ENCODE peak calls at places on chromosomes 12 and 14, in seven cellular contexts. U is Calu3, R is right lobe of liver, F is testis, C is transverse colon, H is astrocyte of the cerebellum, S is GM12864. T is an unnamed sample.
A peak's percentile ranks its signal among the peaks of the same experiment; 100 is the strongest.

GRCh38 chr12:115740586-115741155 is 536.8 kb downstream of the MED13L start:
- DNase-seq in U (no peak), R (no peak), F (no peak), C (peak; percentile 51), H (no peak), S (no peak), T (no peak)

GRCh38 chr14:50007123-50007903 is 109.1 kb downstream of the VCPKMT start:
- DNase-seq in U (peak; percentile 49), R (no peak), F (no peak), C (peak; percentile 83), H (no peak), S (no peak), T (no peak)

GRCh38 chr12:93080994-93081809 is 152.1 kb upstream of the EEA1 start:
- DNase-seq in U (no peak), R (no peak), F (no peak), C (no peak), H (peak; percentile 31), S (no peak), T (no peak)

GRCh38 chr12:106978035-106978800 is 8.7 kb downstream of the MTERF2 start:
- DNase-seq in U (no peak), R (peak; percentile 64), F (peak; percentile 81), C (peak; percentile 78), H (no peak), S (no peak), T (no peak)

GRCh38 chr14:31435276-31435675 is 14.9 kb upstream of the HEATR5A start:
- DNase-seq in U (no peak), R (no peak), F (no peak), C (no peak), H (peak; percentile 42), S (no peak), T (no peak)

GRCh38 chr14:91911474-91912032 is 35.9 kb downstream of the FBLN5 start:
- DNase-seq in U (peak; percentile 52), R (no peak), F (peak; percentile 48), C (peak; percentile 37), H (no peak), S (peak; percentile 44), T (peak; percentile 33)

GRCh38 chr12:15001733-15002471 is 29.1 kb downstream of the PDE6H start:
- DNase-seq in U (no peak), R (no peak), F (peak; percentile 82), C (peak; percentile 24), H (no peak), S (no peak), T (peak; percentile 13)

GRCh38 chr12:57992001-57992400 is 50.6 kb downstream of the ATP23 start:
- DNase-seq in U (no peak), R (no peak), F (no peak), C (no peak), H (no peak), S (no peak), T (no peak)

GRCh38 chr12:45914090-45914489 is 76.3 kb downstream of the SCAF11 start:
- DNase-seq in U (no peak), R (no peak), F (no peak), C (no peak), H (peak; percentile 18), S (no peak), T (no peak)

GRCh38 chr12:115357681-115358080 is 673.7 kb upstream of the TBX3 start:
- DNase-seq in U (no peak), R (no peak), F (no peak), C (no peak), H (no peak), S (no peak), T (no peak)

GRCh38 chr14:103625361-103626095 is 3.5 kb upstream of the KLC1 start:
- DNase-seq in U (no peak), R (no peak), F (no peak), C (peak; percentile 22), H (no peak), S (no peak), T (no peak)

GRCh38 chr12:34606749-34607519 is 584.6 kb downstream of the ALG10 start:
- DNase-seq in U (no peak), R (peak; percentile 35), F (no peak), C (no peak), H (no peak), S (no peak), T (no peak)

GRCh38 chr14:51562816-51563215 is 88.9 kb upstream of the FRMD6 start:
- DNase-seq in U (no peak), R (no peak), F (no peak), C (no peak), H (no peak), S (no peak), T (no peak)

GRCh38 chr12:116323696-116324386 is 46.3 kb upstream of the MED13L start:
- DNase-seq in U (no peak), R (no peak), F (no peak), C (no peak), H (no peak), S (no peak), T (no peak)

GRCh38 chr12:19239616-19240234 is 110.2 kb downstream of the PLEKHA5 start:
- DNase-seq in U (no peak), R (no peak), F (no peak), C (no peak), H (peak; percentile 63), S (no peak), T (no peak)

GRCh38 chr14:88955470-88955869 is 131.0 kb downstream of the TTC8 start:
- DNase-seq in U (no peak), R (no peak), F (no peak), C (no peak), H (peak; percentile 51), S (no peak), T (no peak)

GRCh38 chr12:111838353-111838752 is 3.7 kb upstream of the MAPKAPK5 start:
- DNase-seq in U (no peak), R (no peak), F (peak; percentile 64), C (no peak), H (no peak), S (no peak), T (no peak)

GRCh38 chr14:101365329-101366158 is 195.8 kb upstream of the DIO3 start:
- DNase-seq in U (no peak), R (no peak), F (peak; percentile 45), C (no peak), H (no peak), S (no peak), T (no peak)

GRCh38 chr12:45969084-45969483 is 21.3 kb downstream of the SCAF11 start:
- DNase-seq in U (no peak), R (no peak), F (no peak), C (no peak), H (no peak), S (no peak), T (no peak)

GRCh38 chr12:85448548-85449139 is 168.6 kb downstream of the ALX1 start:
- DNase-seq in U (no peak), R (no peak), F (no peak), C (no peak), H (peak; percentile 9), S (no peak), T (no peak)
- TF ChIP-seq CTCF in U (peak; percentile 33), R (peak; percentile 47), F (peak; percentile 60), C (peak; percentile 33), H (peak; percentile 37), S (no peak), T (peak; percentile 60)

DNA sequence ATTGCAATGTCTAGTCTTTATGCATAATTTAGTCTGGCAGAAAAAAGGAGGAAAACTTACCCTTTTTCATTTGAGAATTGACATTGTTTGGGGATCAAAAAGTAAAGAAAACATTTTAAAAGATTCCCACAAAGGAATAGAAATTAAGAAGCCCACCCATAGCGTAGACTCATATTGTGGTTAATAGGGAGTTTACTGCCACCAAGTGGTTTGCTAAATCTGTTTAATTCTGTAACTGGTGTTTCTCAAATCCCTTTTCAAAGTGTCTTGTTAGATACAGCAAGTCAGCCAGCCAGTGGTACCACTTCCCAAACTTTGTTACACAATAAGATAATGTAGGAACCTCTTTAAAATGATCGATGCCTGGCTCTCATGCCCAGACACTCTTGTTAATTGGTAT is 180.3 kb downstream of the IPO8 start:
- DNase-seq in U (no peak), R (no peak), F (no peak), C (no peak), H (peak; percentile 29), S (no peak), T (no peak)
- TF ChIP-seq CTCF in U (no peak), R (peak; percentile 42), F (peak; percentile 8), C (no peak), H (peak; percentile 20), S (no peak), T (no peak)

GRCh38 chr12:125089083-125089482 is 23.8 kb downstream of the AACS start:
- DNase-seq in U (no peak), R (no peak), F (no peak), C (no peak), H (no peak), S (no peak), T (no peak)
- TF ChIP-seq CTCF in U (no peak), R (no peak), F (no peak), C (no peak), H (no peak), S (peak; percentile 39), T (no peak)

GRCh38 chr12:13980548-13981295 is 680 bp downstream of the GRIN2B start:
- DNase-seq in U (peak; percentile 15), R (no peak), F (no peak), C (no peak), H (no peak), S (no peak), T (peak; percentile 38)

GRCh38 chr12:13976880-13977279 is 4.5 kb downstream of the GRIN2B start:
- DNase-seq in U (no peak), R (no peak), F (no peak), C (no peak), H (no peak), S (no peak), T (no peak)

GRCh38 chr12:13981296-13981962 is at the start of gene GRIN2B:
- DNase-seq in U (no peak), R (no peak), F (no peak), C (no peak), H (no peak), S (no peak), T (peak; percentile 19)

GRCh38 chr12:13986031-13986430 is 4.6 kb upstream of the GRIN2B start:
- DNase-seq in U (no peak), R (no peak), F (no peak), C (no peak), H (no peak), S (no peak), T (no peak)

GRCh38 chr12:13982010-13982409 is 608 bp upstream of the GRIN2B start:
- DNase-seq in U (no peak), R (no peak), F (no peak), C (peak; percentile 15), H (no peak), S (no peak), T (peak; percentile 76)
- TF ChIP-seq CTCF in U (no peak), R (no peak), F (no peak), C (peak; percentile 16), H (peak; percentile 33), S (peak; percentile 42), T (peak; percentile 77)

GRCh38 chr12:17975763-17976162 is 114.2 kb downstream of the RERGL start:
- DNase-seq in U (no peak), R (no peak), F (no peak), C (no peak), H (no peak), S (no peak), T (no peak)

GRCh38 chr12:17975239-17975638 is 114.8 kb downstream of the RERGL start:
- DNase-seq in U (no peak), R (no peak), F (no peak), C (no peak), H (no peak), S (no peak), T (no peak)

GRCh38 chr12:17971850-17972249 is 118.1 kb downstream of the RERGL start:
- DNase-seq in U (no peak), R (no peak), F (no peak), C (no peak), H (no peak), S (no peak), T (no peak)

GRCh38 chr12:17976202-17976601 is 113.8 kb downstream of the RERGL start:
- DNase-seq in U (peak; percentile 31), R (no peak), F (no peak), C (no peak), H (no peak), S (no peak), T (peak; percentile 41)
- TF ChIP-seq CTCF in U (no peak), R (no peak), F (no peak), C (no peak), H (peak; percentile 16), S (no peak), T (peak; percentile 32)

T was measured in endothelial cell.